ENCODE peak calls at places on chromosome 14, in ten cellular contexts. D is HT-29; P is stimulated activated CD8-positive, alpha-beta memory T cell treated with anti-CD3 and anti-CD28 coated beads, Interleukin-7, amount 100 ng/mL, for 1 hour; I is activated CD8-positive, alpha-beta memory T cell treated with anti-CD3 and anti-CD28 coated beads for 4 hours; Y is coronary artery; X is psoas muscle; T is OCI-LY7; Z is NCI-H748 treated with DMSO at 0.1 percent for 48 hours; Q is iPS-NIHi11; G is kidney glomerular epithelial cell. W is an unnamed sample.

GRCh38 chr14:31097081-31097480 is 70.9 kb upstream of the STRN3 start:
- DNase-seq in D (no peak), P (no peak), I (no peak), Y (no peak), X (no peak), T (no peak), Z (no peak), Q (no peak), G (no peak), W (no peak)

GRCh38 chr14:45089813-45090212 is 5.9 kb downstream of the PRPF39 start:
- DNase-seq in D (no peak), P (no peak), I (no peak), Y (no peak), X (no peak), T (no peak), Z (no peak), Q (no peak), G (peak; percentile 46), W (no peak)

GRCh38 chr14:26132061-26132460 is 465.8 kb downstream of the NOVA1 start:
- DNase-seq in D (no peak), P (no peak), I (no peak), Y (no peak), X (no peak), T (no peak), Z (no peak), Q (no peak), G (no peak), W (no peak)

GRCh38 chr14:24390696-24391468 is 7.9 kb upstream of the NYNRIN start:
- DNase-seq in D (no peak), P (no peak), I (no peak), Y (no peak), X (no peak), T (peak; percentile 24), Z (no peak), Q (no peak), G (no peak), W (no peak)

GRCh38 chr14:31580234-31580633 is 19.0 kb downstream of the NUBPL start:
- DNase-seq in D (no peak), P (no peak), I (no peak), Y (no peak), X (no peak), T (no peak), Z (no peak), Q (no peak), G (no peak), W (no peak)

GRCh38 chr14:76377675-76378074 is 1.7 kb downstream of the ESRRB start:
- DNase-seq in D (no peak), P (no peak), I (no peak), Y (no peak), X (no peak), T (no peak), Z (no peak), Q (no peak), G (no peak), W (no peak)

GRCh38 chr14:23433457-23433856 is 2.0 kb downstream of the MYH7 start:
- DNase-seq in D (no peak), P (no peak), I (no peak), Y (peak; percentile 53), X (no peak), T (no peak), Z (no peak), Q (no peak), G (no peak), W (no peak)

GRCh38 chr14:61719344-61720301 is 24.3 kb downstream of the HIF1A start:
- DNase-seq in D (no peak), P (no peak), I (no peak), Y (no peak), X (no peak), T (peak; percentile 63), Z (no peak), Q (no peak), G (no peak), W (no peak)

GRCh38 chr14:89903340-89903965 is 51.1 kb downstream of the EFCAB11 start:
- DNase-seq in D (no peak), P (no peak), I (no peak), Y (no peak), X (no peak), T (no peak), Z (no peak), Q (no peak), G (no peak), W (no peak)

GRCh38 chr14:73662439-73663056 is 17.8 kb downstream of the DNAL1 start:
- DNase-seq in D (peak; percentile 71), P (no peak), I (no peak), Y (no peak), X (peak; percentile 52), T (no peak), Z (no peak), Q (peak; percentile 22), G (peak; percentile 91), W (peak; percentile 17)

GRCh38 chr14:39241637-39242036 is 7.9 kb downstream of the MIA2 start:
- DNase-seq in D (no peak), P (no peak), I (no peak), Y (no peak), X (no peak), T (no peak), Z (no peak), Q (no peak), G (no peak), W (no peak)

W was measured in brain pericyte.